ENCODE peak calls at places on chromosomes 11 and 22, in seven cellular contexts. One of them, this sample, is unnamed. For H3K79me2, the result is how much of the 10 kb centered on the place peaks cover.

GRCh38 chr11:45180888-45181594 is 34.6 kb downstream of the PRDM11 start:
- DNase-seq in SK-N-SH: peak
- DNase-seq in neural progenitor cell: peak
- DNase-seq in HCT116: peak
- DNase-seq in GM23248: peak
- DNase-seq in hepatocyte: no peak
- DNase-seq in GM23338: peak
- DNase-seq in this sample: no peak

GRCh38 chr11:107999759-108000455 is 8.8 kb upstream of the CUL5 start:
- DNase-seq in SK-N-SH: peak
- DNase-seq in neural progenitor cell: peak
- DNase-seq in HCT116: peak
- DNase-seq in GM23248: peak
- DNase-seq in hepatocyte: peak
- DNase-seq in GM23338: peak
- DNase-seq in this sample: peak

GRCh38 chr11:73392108-73393010 is 16.2 kb downstream of the RELT start:
- DNase-seq in SK-N-SH: no peak
- DNase-seq in neural progenitor cell: no peak
- DNase-seq in HCT116: no peak
- DNase-seq in GM23248: no peak
- DNase-seq in hepatocyte: no peak
- DNase-seq in GM23338: no peak
- DNase-seq in this sample: no peak

GRCh38 chr22:19120829-19121630 is 1.2 kb downstream of the DGCR2 start:
- DNase-seq in SK-N-SH: no peak
- DNase-seq in neural progenitor cell: peak
- DNase-seq in HCT116: peak
- DNase-seq in GM23248: peak
- DNase-seq in hepatocyte: peak
- DNase-seq in GM23338: peak
- DNase-seq in this sample: no peak

GRCh38 chr11:66002648-66003225 is 434 bp downstream of the BANF1 start:
- DNase-seq in SK-N-SH: no peak
- DNase-seq in neural progenitor cell: no peak
- DNase-seq in HCT116: no peak
- DNase-seq in GM23248: peak
- DNase-seq in hepatocyte: no peak
- DNase-seq in GM23338: peak
- DNase-seq in this sample: no peak

GRCh38 chr22:48756146-48757111 is 1071.2 kb downstream of the BRD1 start:
- DNase-seq in SK-N-SH: no peak
- DNase-seq in neural progenitor cell: no peak
- DNase-seq in HCT116: no peak
- DNase-seq in GM23248: no peak
- DNase-seq in hepatocyte: peak
- DNase-seq in GM23338: no peak
- DNase-seq in this sample: no peak

GRCh38 chr11:9815486-9816136 is 151.7 kb downstream of the SWAP70 start:
- DNase-seq in SK-N-SH: no peak
- DNase-seq in neural progenitor cell: no peak
- DNase-seq in HCT116: no peak
- DNase-seq in GM23248: peak
- DNase-seq in hepatocyte: no peak
- DNase-seq in GM23338: no peak
- DNase-seq in this sample: no peak

GRCh38 chr11:111344032-111344431 is 35.0 kb downstream of the POU2AF1 start:
- DNase-seq in SK-N-SH: no peak
- DNase-seq in neural progenitor cell: no peak
- DNase-seq in HCT116: no peak
- DNase-seq in GM23248: peak
- DNase-seq in hepatocyte: peak
- DNase-seq in GM23338: no peak
- DNase-seq in this sample: no peak

GRCh38 chr22:22478450-22478849 is 30.1 kb downstream of the ZNF280B start:
- DNase-seq in SK-N-SH: no peak
- DNase-seq in neural progenitor cell: no peak
- DNase-seq in HCT116: no peak
- DNase-seq in GM23248: no peak
- DNase-seq in hepatocyte: no peak
- DNase-seq in GM23338: no peak
- DNase-seq in this sample: no peak

GRCh38 chr11:111652184-111652583 is 49.9 kb downstream of the SIK2 start:
- DNase-seq in SK-N-SH: no peak
- DNase-seq in neural progenitor cell: no peak
- DNase-seq in HCT116: no peak
- DNase-seq in GM23248: no peak
- DNase-seq in hepatocyte: no peak
- DNase-seq in GM23338: no peak
- DNase-seq in this sample: no peak

GRCh38 chr22:50635591-50635990 is 7.6 kb upstream of the ARSA start:
- DNase-seq in SK-N-SH: no peak
- DNase-seq in neural progenitor cell: no peak
- DNase-seq in HCT116: no peak
- DNase-seq in GM23248: no peak
- DNase-seq in hepatocyte: no peak
- DNase-seq in GM23338: no peak
- DNase-seq in this sample: no peak

GRCh38 chr22:46047226-46047625 is 70.3 kb upstream of the WNT7B start:
- DNase-seq in SK-N-SH: no peak
- DNase-seq in neural progenitor cell: no peak
- DNase-seq in HCT116: no peak
- DNase-seq in GM23248: no peak
- DNase-seq in hepatocyte: no peak
- DNase-seq in GM23338: no peak
- DNase-seq in this sample: no peak

GRCh38 chr22:46045459-46046298 is 68.7 kb upstream of the WNT7B start:
- DNase-seq in SK-N-SH: no peak
- DNase-seq in neural progenitor cell: no peak
- DNase-seq in HCT116: no peak
- DNase-seq in GM23248: peak
- DNase-seq in hepatocyte: no peak
- DNase-seq in GM23338: no peak
- DNase-seq in this sample: no peak

GRCh38 chr22:46046299-46046685 is 69.3 kb upstream of the WNT7B start:
- DNase-seq in SK-N-SH: no peak
- DNase-seq in neural progenitor cell: no peak
- DNase-seq in HCT116: no peak
- DNase-seq in GM23248: no peak
- DNase-seq in hepatocyte: no peak
- DNase-seq in GM23338: no peak
- DNase-seq in this sample: no peak

GRCh38 chr22:46049726-46050450 is 72.9 kb upstream of the WNT7B start:
- DNase-seq in SK-N-SH: no peak
- DNase-seq in neural progenitor cell: no peak
- DNase-seq in HCT116: no peak
- DNase-seq in GM23248: no peak
- DNase-seq in hepatocyte: no peak
- DNase-seq in GM23338: no peak
- DNase-seq in this sample: no peak

GRCh38 chr22:46047841-46048595 is 71.1 kb upstream of the WNT7B start:
- DNase-seq in SK-N-SH: no peak
- DNase-seq in neural progenitor cell: no peak
- DNase-seq in HCT116: no peak
- DNase-seq in GM23248: peak
- DNase-seq in hepatocyte: no peak
- DNase-seq in GM23338: no peak
- DNase-seq in this sample: no peak
- TF ChIP-seq EZH2phosphoT487 in SK-N-SH: no peak
- TF ChIP-seq EZH2phosphoT487 in neural progenitor cell: no peak
- TF ChIP-seq EZH2phosphoT487 in HCT116: no peak
- TF ChIP-seq EZH2phosphoT487 in GM23248: no peak
- TF ChIP-seq EZH2phosphoT487 in hepatocyte: no peak
- TF ChIP-seq EZH2phosphoT487 in GM23338: no peak
- TF ChIP-seq EZH2phosphoT487 in this sample: no peak

DNA sequence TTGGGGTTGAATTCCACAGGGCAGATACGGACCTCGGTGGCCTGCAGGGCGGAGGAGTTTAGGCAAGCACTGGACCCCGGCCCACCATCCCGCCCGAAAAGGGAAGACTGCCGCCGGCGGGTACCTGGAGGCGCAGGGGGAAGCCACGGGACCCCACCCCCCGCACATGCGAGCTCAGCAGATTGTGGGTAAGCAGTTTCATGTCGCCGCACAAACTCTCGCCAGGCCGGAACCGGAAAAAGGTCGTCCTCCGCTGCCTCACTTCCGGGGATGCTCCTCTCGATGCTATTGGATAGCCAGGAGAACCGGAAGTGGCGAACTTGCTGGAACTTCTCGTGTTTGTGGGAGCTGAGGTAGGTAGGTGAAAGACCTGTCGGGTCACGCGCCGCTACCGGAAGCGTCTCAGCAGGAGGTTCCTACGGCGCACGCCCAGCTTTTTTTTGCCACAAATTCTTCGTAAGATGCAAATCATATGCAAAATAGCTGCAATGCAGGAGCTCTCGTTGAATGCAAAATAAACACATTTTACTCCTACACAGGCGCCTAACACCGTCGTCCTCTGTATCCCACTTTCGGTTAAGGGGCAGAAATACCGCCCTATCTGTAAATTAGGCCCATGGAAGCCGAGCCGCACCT is at the start of gene TRMT112:
- DNase-seq in SK-N-SH: peak
- DNase-seq in neural progenitor cell: peak
- DNase-seq in HCT116: peak
- DNase-seq in GM23248: peak
- DNase-seq in hepatocyte: peak
- DNase-seq in GM23338: peak
- DNase-seq in this sample: peak
- H3K79me2 ChIP-seq in SK-N-SH: under half
- H3K79me2 ChIP-seq in neural progenitor cell: under half
- H3K79me2 ChIP-seq in HCT116: under half
- H3K79me2 ChIP-seq in GM23248: half or more
- H3K79me2 ChIP-seq in hepatocyte: under half
- H3K79me2 ChIP-seq in GM23338: under half
- H3K79me2 ChIP-seq in this sample: under half

GRCh38 chr11:8387693-8388092 is 124.0 kb upstream of the LMO1 start:
- DNase-seq in SK-N-SH: no peak
- DNase-seq in neural progenitor cell: no peak
- DNase-seq in HCT116: no peak
- DNase-seq in GM23248: no peak
- DNase-seq in hepatocyte: no peak
- DNase-seq in GM23338: no peak
- DNase-seq in this sample: no peak

GRCh38 chr11:8392166-8392565 is 128.5 kb upstream of the LMO1 start:
- DNase-seq in SK-N-SH: no peak
- DNase-seq in neural progenitor cell: no peak
- DNase-seq in HCT116: no peak
- DNase-seq in GM23248: no peak
- DNase-seq in hepatocyte: no peak
- DNase-seq in GM23338: no peak
- DNase-seq in this sample: no peak

GRCh38 chr11:8390851-8391612 is 127.4 kb upstream of the LMO1 start:
- DNase-seq in SK-N-SH: no peak
- DNase-seq in neural progenitor cell: no peak
- DNase-seq in HCT116: no peak
- DNase-seq in GM23248: no peak
- DNase-seq in hepatocyte: peak
- DNase-seq in GM23338: no peak
- DNase-seq in this sample: no peak

GRCh38 chr11:8387141-8387540 is 123.5 kb upstream of the LMO1 start:
- DNase-seq in SK-N-SH: no peak
- DNase-seq in neural progenitor cell: no peak
- DNase-seq in HCT116: no peak
- DNase-seq in GM23248: no peak
- DNase-seq in hepatocyte: no peak
- DNase-seq in GM23338: no peak
- DNase-seq in this sample: no peak

GRCh38 chr11:8389034-8389996 is 125.6 kb upstream of the LMO1 start:
- DNase-seq in SK-N-SH: no peak
- DNase-seq in neural progenitor cell: peak
- DNase-seq in HCT116: no peak
- DNase-seq in GM23248: no peak
- DNase-seq in hepatocyte: peak
- DNase-seq in GM23338: peak
- DNase-seq in this sample: no peak
- H2AFZ ChIP-seq in SK-N-SH: no peak
- H2AFZ ChIP-seq in neural progenitor cell: no peak
- H2AFZ ChIP-seq in HCT116: no peak
- H2AFZ ChIP-seq in GM23248: no peak
- H2AFZ ChIP-seq in hepatocyte: no peak
- H2AFZ ChIP-seq in GM23338: peak
- H2AFZ ChIP-seq in this sample: no peak

DNA sequence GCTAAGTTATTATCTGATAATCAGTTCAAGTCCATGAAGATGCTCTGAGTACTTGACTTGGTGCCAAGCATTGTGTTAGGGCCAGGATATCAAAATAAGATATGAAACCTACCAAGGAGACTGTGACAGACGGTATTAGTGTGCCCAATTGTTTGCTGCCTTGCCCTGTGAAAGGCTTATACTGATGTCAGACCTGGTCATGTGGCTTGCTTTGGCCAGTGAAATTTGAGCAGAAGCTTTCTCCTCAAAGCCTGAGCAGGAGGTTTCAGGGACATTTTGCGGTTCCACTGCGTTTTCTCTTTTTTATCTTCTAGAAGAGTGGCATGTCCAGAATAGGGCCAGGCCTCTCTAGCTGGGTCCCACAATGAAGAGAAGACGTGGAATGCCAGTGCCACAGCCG is 15.8 kb upstream of the PKNOX2 start:
- DNase-seq in SK-N-SH: no peak
- DNase-seq in neural progenitor cell: no peak
- DNase-seq in HCT116: no peak
- DNase-seq in GM23248: no peak
- DNase-seq in hepatocyte: no peak
- DNase-seq in GM23338: no peak
- DNase-seq in this sample: no peak
- TF ChIP-seq EZH2phosphoT487 in SK-N-SH: no peak
- TF ChIP-seq EZH2phosphoT487 in neural progenitor cell: no peak
- TF ChIP-seq EZH2phosphoT487 in HCT116: no peak
- TF ChIP-seq EZH2phosphoT487 in GM23248: no peak
- TF ChIP-seq EZH2phosphoT487 in hepatocyte: no peak
- TF ChIP-seq EZH2phosphoT487 in GM23338: no peak
- TF ChIP-seq EZH2phosphoT487 in this sample: no peak

GRCh38 chr11:14687456-14687855 is 43.9 kb downstream of the PDE3B start:
- DNase-seq in SK-N-SH: no peak
- DNase-seq in neural progenitor cell: no peak
- DNase-seq in HCT116: no peak
- DNase-seq in GM23248: no peak
- DNase-seq in hepatocyte: no peak
- DNase-seq in GM23338: no peak
- DNase-seq in this sample: no peak
- H3K79me2 ChIP-seq in SK-N-SH: under half
- H3K79me2 ChIP-seq in neural progenitor cell: under half
- H3K79me2 ChIP-seq in HCT116: under half
- H3K79me2 ChIP-seq in GM23248: under half
- H3K79me2 ChIP-seq in hepatocyte: half or more
- H3K79me2 ChIP-seq in GM23338: under half
- H3K79me2 ChIP-seq in this sample: under half

This sample was measured in OCI-LY7.